ENCODE peak calls at places on chromosomes 11 and 22, in seven cellular contexts. E, O, V, S, Y, K and D are unnamed samples.

GRCh38 chr11:76901144-76901543 is 40.4 kb downstream of the ACER3 start:
- DNase-seq in S (no peak), Y (no peak), V (no peak), O (no peak), E (no peak), K (no peak), D (no peak)

GRCh38 chr11:61776561-61777075 is 15.8 kb downstream of the TMEM258 start:
- DNase-seq in V (peak), K (peak), O (peak), E (peak), Y (no peak), S (peak), D (peak)

GRCh38 chr11:34236572-34236971 is 121.2 kb downstream of the ABTB2 start:
- DNase-seq in S (no peak), E (no peak), K (no peak), Y (no peak), O (no peak), V (no peak), D (no peak)

GRCh38 chr11:122100222-122101080 is 15.6 kb downstream of the BLID start:
- DNase-seq in V (peak), O (peak), E (peak), Y (no peak), K (no peak), S (no peak), D (no peak)

GRCh38 chr22:36419177-36419911 is 31.6 kb upstream of the MYH9 start:
- DNase-seq in E (no peak), Y (no peak), K (no peak), V (peak), S (no peak), O (peak), D (no peak)

GRCh38 chr11:75166791-75167190 is 15.9 kb downstream of the SLCO2B1 start:
- DNase-seq in K (no peak), V (no peak), O (no peak), Y (no peak), S (no peak), E (no peak), D (no peak)

GRCh38 chr11:117381988-117382387 is 54.3 kb downstream of the CEP164 start:
- DNase-seq in E (no peak), K (no peak), V (no peak), Y (no peak), O (no peak), S (no peak), D (no peak)

GRCh38 chr11:117226388-117227385 is 5.2 kb downstream of the PCSK7 start:
- DNase-seq in S (no peak), Y (no peak), K (peak), O (peak), V (peak), E (peak), D (peak)

GRCh38 chr11:44345781-44346180 is 35.8 kb upstream of the ALX4 start:
- DNase-seq in O (no peak), K (no peak), S (no peak), E (no peak), Y (no peak), V (no peak), D (no peak)

GRCh38 chr11:76234704-76235232 is 28.5 kb upstream of the WNT11 start:
- DNase-seq in V (no peak), K (peak), S (peak), Y (no peak), E (no peak), O (no peak), D (no peak)